ENCODE peak calls at places on chromosomes 5 and 9, in seven cellular contexts. M, E, T, J, B, Y and A are unnamed samples.

GRCh38 chr9:13360188-13360587 is 80.7 kb upstream of the MPDZ start:
- DNase-seq in M (no peak), E (no peak), T (no peak), J (no peak), B (no peak), Y (no peak), A (no peak)

GRCh38 chr5:155935723-155936122 is 391.2 kb upstream of the SGCD start:
- DNase-seq in M (no peak), E (peak), T (no peak), J (no peak), B (no peak), Y (no peak), A (no peak)

GRCh38 chr9:129270205-129270604 is 92.1 kb upstream of the IER5L start:
- DNase-seq in M (no peak), E (no peak), T (no peak), J (no peak), B (no peak), Y (no peak), A (no peak)

GRCh38 chr9:806285-807156 is 35.0 kb upstream of the DMRT1 start:
- DNase-seq in M (no peak), E (no peak), T (peak), J (no peak), B (peak), Y (no peak), A (no peak)

GRCh38 chr9:91547076-91547475 is 123.4 kb upstream of the NFIL3 start:
- DNase-seq in M (no peak), E (no peak), T (no peak), J (no peak), B (no peak), Y (no peak), A (peak)

GRCh38 chr5:97418472-97418871 is 235.4 kb upstream of the RIOK2 start:
- DNase-seq in M (no peak), E (no peak), T (no peak), J (no peak), B (no peak), Y (no peak), A (no peak)

GRCh38 chr5:79133657-79134451 is 22.2 kb downstream of the BHMT start:
- DNase-seq in M (peak), E (no peak), T (peak), J (peak), B (peak), Y (peak), A (peak)

GRCh38 chr5:150263801-150264621 is 25.6 kb downstream of the CAMK2A start:
- DNase-seq in M (no peak), E (no peak), T (peak), J (peak), B (peak), Y (no peak), A (peak)

GRCh38 chr5:115398726-115399125 is 102.3 kb upstream of the CCDC112 start:
- DNase-seq in M (no peak), E (no peak), T (peak), J (no peak), B (peak), Y (no peak), A (no peak)

GRCh38 chr9:36793277-36793676 is 220.6 kb downstream of the MELK start:
- DNase-seq in M (no peak), E (no peak), T (no peak), J (peak), B (no peak), Y (peak), A (no peak)

GRCh38 chr9:89477811-89478583 is 19.9 kb downstream of the SEMA4D start:
- DNase-seq in M (no peak), E (no peak), T (no peak), J (no peak), B (peak), Y (no peak), A (peak)

GRCh38 chr5:14364096-14364495 is 217.5 kb upstream of the OTULINL start:
- DNase-seq in M (no peak), E (no peak), T (no peak), J (no peak), B (peak), Y (no peak), A (no peak)

GRCh38 chr9:33155393-33155792 is 11.7 kb downstream of the B4GALT1 start:
- DNase-seq in M (peak), E (no peak), T (no peak), J (no peak), B (no peak), Y (no peak), A (no peak)

GRCh38 chr9:16417101-16417500 is 453.4 kb downstream of the BNC2 start:
- DNase-seq in M (no peak), E (no peak), T (peak), J (no peak), B (peak), Y (no peak), A (no peak)

GRCh38 chr9:68515304-68516017 is 25.2 kb downstream of the TMEM252 start:
- DNase-seq in M (no peak), E (no peak), T (peak), J (no peak), B (peak), Y (no peak), A (no peak)

GRCh38 chr9:71303351-71303750 is 181.9 kb upstream of the TRPM3 start:
- DNase-seq in M (no peak), E (no peak), T (peak), J (no peak), B (peak), Y (no peak), A (no peak)

DNA sequence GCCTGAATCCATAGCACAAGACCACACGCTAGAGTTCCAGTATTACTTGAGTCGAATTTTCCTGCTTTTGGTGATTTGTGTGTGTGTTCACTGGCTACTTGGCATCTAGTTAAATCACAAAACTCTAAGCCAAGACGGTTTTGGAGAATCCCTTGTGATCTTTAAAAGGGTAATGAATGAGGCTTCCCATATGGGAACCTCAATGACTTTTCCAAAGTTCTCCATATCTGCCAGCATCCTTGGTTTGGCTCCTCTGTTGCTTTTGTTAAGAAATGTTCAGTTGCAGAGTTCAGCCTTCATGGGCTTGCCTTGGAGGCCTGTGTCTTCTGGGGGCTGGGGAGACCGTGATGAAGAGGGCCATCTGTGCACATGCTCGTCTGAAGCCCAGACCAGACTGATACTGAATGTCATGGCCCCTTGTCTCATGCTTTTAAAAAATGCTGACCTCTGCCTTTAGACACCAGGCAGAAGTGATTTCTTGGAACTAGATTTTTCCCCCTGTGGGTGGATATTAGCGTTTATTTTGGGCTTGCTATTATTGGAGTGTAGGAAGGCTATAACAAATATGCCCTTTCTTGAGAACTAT is 84.3 kb downstream of the RAI14 start:
- DNase-seq in M (no peak), E (no peak), T (peak), J (no peak), B (peak), Y (no peak), A (no peak)
- TF ChIP-seq CTCF in M (no peak), E (no peak), T (no peak), J (no peak), B (peak), Y (no peak), A (no peak)

GRCh38 chr9:133306242-133307194 is 29.5 kb downstream of the SURF6 start:
- DNase-seq in M (no peak), E (no peak), T (peak), J (no peak), B (no peak), Y (no peak), A (no peak)

GRCh38 chr9:133304477-133305377 is 29.7 kb upstream of the ABO start:
- DNase-seq in M (no peak), E (no peak), T (no peak), J (no peak), B (no peak), Y (no peak), A (no peak)

GRCh38 chr9:133309608-133310007 is 26.4 kb downstream of the SURF6 start:
- DNase-seq in M (no peak), E (no peak), T (no peak), J (no peak), B (no peak), Y (no peak), A (no peak)

GRCh38 chr9:133305731-133306130 is 30.3 kb downstream of the SURF6 start:
- DNase-seq in M (no peak), E (no peak), T (no peak), J (no peak), B (no peak), Y (no peak), A (no peak)

GRCh38 chr9:133307271-133307670 is 28.7 kb downstream of the SURF6 start:
- DNase-seq in M (no peak), E (no peak), T (no peak), J (no peak), B (no peak), Y (no peak), A (no peak)
- TF ChIP-seq CTCF in M (no peak), E (no peak), T (no peak), J (no peak), B (no peak), Y (no peak), A (no peak)

DNA sequence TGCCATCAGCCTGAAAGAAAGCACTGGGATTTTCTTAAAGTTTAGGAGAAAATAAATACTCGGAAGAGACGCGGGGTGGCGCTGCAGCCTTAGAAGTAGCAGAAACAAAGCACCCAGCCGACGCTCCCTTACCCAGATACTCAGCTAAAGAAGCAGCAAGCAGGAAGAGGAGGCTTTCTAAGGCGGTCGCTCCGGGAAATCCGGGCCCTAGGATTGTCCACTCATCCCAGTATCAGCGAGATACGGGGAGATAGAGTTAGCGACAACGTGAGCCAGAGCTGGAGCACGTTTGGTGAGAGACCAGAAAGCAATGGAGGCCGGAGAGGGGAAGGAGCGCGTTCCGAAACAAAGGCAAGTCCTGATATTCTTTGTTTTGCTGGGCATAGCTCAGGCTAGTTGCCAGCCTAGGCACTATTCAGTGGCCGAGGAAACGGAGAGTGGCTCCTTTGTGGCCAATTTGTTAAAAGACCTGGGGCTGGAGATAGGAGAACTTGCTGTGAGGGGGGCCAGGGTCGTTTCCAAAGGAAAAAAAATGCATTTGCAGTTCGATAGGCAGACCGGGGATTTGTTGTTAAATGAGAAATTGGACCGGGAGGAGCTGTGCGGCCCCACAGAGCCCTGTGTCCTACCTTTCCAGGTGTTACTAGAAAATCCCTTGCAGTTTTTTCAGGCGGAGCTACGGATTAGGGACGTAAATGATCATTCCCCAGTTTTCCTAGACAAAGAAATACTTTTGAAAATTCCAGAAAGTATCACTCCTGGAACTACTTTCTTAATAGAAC is at the start of gene PCDHB2:
- DNase-seq in M (peak), E (no peak), T (peak), J (no peak), B (peak), Y (peak), A (no peak)
- TF ChIP-seq CTCF in M (peak), E (no peak), T (peak), J (no peak), B (no peak), Y (peak), A (no peak)

DNA sequence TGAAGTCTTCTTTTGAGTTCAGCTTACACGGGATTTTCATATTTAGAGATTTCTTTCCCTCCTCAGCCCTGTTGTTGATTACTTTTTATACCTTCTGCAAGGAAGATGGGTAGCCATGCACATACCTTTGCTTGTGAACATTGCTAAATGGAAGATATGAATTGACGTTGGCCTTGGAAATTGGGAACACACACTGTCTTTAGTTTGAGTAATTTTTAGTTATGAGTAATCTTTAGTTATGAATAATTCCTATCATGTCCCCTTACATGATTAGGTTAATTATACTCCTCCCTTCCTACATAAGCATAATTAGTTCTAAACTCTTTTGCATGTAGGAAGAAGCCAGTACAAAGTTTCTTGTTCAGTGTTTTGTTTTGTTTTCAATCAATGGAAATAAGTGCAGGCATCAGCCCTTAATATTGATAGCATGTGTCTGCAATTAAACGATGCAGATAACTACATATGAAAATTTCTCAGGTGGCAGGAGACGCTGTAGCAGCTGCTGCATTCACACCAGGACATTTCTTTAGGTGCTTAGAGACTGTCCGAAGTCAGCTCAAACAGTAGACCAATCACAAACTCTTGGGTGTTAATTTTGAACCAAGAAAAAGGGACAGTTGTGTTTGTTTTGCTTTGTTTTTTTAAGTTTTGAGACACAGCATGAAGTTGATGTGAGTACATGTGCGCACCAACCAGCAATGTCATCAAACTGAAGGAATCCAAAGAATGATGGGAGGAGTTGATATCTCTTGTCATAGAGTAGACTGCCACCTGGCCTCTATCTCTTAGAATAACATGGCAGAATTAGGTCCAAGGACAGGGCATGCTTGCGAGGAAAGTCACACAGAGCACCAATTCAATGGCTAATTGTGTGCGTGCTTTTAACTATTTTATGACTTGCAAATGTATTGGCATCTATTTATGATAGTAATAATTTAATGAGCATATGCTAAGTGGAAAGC is 51.4 kb downstream of the SMARCA2 start:
- DNase-seq in M (no peak), E (no peak), T (peak), J (no peak), B (peak), Y (no peak), A (no peak)
- TF ChIP-seq CTCF in M (no peak), E (no peak), T (peak), J (peak), B (no peak), Y (no peak), A (peak)